ENCODE peak calls at places on chromosomes 5 and 9, in six cellular contexts. R is H1, V is IMR-90, L is mesenchymal stem cell, O is neuronal stem cell, B is trophoblast cell. S is an unnamed sample.
A peak's percentile ranks its signal among the peaks of the same experiment; 100 is the strongest.

GRCh38 chr5:181173420-181174342 is 26.3 kb downstream of the OR2V2 start:
- DNase-seq in R (peak; percentile 94), V (peak; percentile 79), L (peak; percentile 52), O (no peak), B (peak; percentile 50), S (peak; percentile 100)

GRCh38 chr5:172630961-172631360 is 10.1 kb upstream of the NEURL1B start:
- DNase-seq in R (no peak), V (no peak), L (no peak), O (no peak), B (no peak), S (no peak)

GRCh38 chr5:94153736-94154450 is 412.5 kb upstream of the POU5F2 start:
- DNase-seq in R (no peak), V (peak; percentile 18), L (no peak), O (no peak), B (no peak), S (no peak)

GRCh38 chr9:108691614-108692013 is 164.2 kb downstream of the ACTL7B start:
- DNase-seq in R (no peak), V (no peak), L (no peak), O (no peak), B (peak; percentile 70), S (no peak)

GRCh38 chr9:20495133-20495532 is 127.2 kb downstream of the MLLT3 start:
- DNase-seq in R (no peak), V (no peak), L (no peak), O (no peak), B (no peak), S (peak; percentile 77)

GRCh38 chr5:173825215-173825865 is 62.8 kb upstream of the CPEB4 start:
- DNase-seq in R (no peak), V (no peak), L (peak; percentile 59), O (no peak), B (peak; percentile 89), S (peak; percentile 54)

GRCh38 chr5:108810717-108811116 is 63.0 kb downstream of the FER start:
- DNase-seq in R (no peak), V (no peak), L (no peak), O (no peak), B (peak; percentile 53), S (no peak)

GRCh38 chr9:134252084-134252830 is 74.0 kb upstream of the RXRA start:
- DNase-seq in R (no peak), V (no peak), L (no peak), O (no peak), B (no peak), S (no peak)

GRCh38 chr9:86176468-86176867 is 77.1 kb upstream of the GOLM1 start:
- DNase-seq in R (no peak), V (no peak), L (no peak), O (no peak), B (no peak), S (no peak)

GRCh38 chr5:11904270-11904906 is at the start of gene CTNND2:
- DNase-seq in R (peak; percentile 62), V (no peak), L (peak; percentile 36), O (peak; percentile 82), B (peak; percentile 83), S (peak; percentile 92)

GRCh38 chr9:79020266-79020665 is 551.5 kb upstream of the TLE4 start:
- DNase-seq in R (no peak), V (no peak), L (no peak), O (no peak), B (no peak), S (no peak)

GRCh38 chr5:91419571-91420537 is 36.7 kb upstream of the ARRDC3 start:
- DNase-seq in R (no peak), V (peak; percentile 55), L (peak; percentile 62), O (peak; percentile 63), B (peak; percentile 93), S (peak; percentile 58)

GRCh38 chr9:21506910-21507795 is 25.0 kb upstream of the IFNE start:
- DNase-seq in R (no peak), V (peak; percentile 91), L (peak; percentile 51), O (no peak), B (peak; percentile 96), S (peak; percentile 26)

GRCh38 chr9:16275795-16276624 is 594.5 kb downstream of the BNC2 start:
- DNase-seq in R (no peak), V (no peak), L (no peak), O (no peak), B (no peak), S (no peak)

GRCh38 chr5:180463916-180464602 is 30.1 kb upstream of the CNOT6 start:
- DNase-seq in R (no peak), V (no peak), L (no peak), O (no peak), B (no peak), S (no peak)

GRCh38 chr5:54630738-54631369 is 113.3 kb downstream of the SNX18 start:
- DNase-seq in R (no peak), V (peak; percentile 18), L (no peak), O (no peak), B (no peak), S (no peak)

GRCh38 chr5:91219141-91219802 is 163.8 kb downstream of the ARRDC3 start:
- DNase-seq in R (no peak), V (peak; percentile 85), L (peak; percentile 91), O (no peak), B (peak; percentile 90), S (no peak)

GRCh38 chr9:26955222-26955903 is 849 bp upstream of the IFT74 start:
- DNase-seq in R (no peak), V (no peak), L (peak; percentile 26), O (no peak), B (no peak), S (peak; percentile 31)

GRCh38 chr9:26950521-26950920 is 3.5 kb upstream of the PLAA start:
- DNase-seq in R (no peak), V (no peak), L (no peak), O (no peak), B (no peak), S (no peak)

GRCh38 chr9:26951794-26952193 is 4.4 kb upstream of the IFT74 start:
- DNase-seq in R (no peak), V (no peak), L (no peak), O (no peak), B (no peak), S (no peak)

GRCh38 chr9:26954050-26954508 is 2.1 kb upstream of the IFT74 start:
- DNase-seq in R (no peak), V (peak; percentile 23), L (peak; percentile 30), O (no peak), B (no peak), S (no peak)

DNA sequence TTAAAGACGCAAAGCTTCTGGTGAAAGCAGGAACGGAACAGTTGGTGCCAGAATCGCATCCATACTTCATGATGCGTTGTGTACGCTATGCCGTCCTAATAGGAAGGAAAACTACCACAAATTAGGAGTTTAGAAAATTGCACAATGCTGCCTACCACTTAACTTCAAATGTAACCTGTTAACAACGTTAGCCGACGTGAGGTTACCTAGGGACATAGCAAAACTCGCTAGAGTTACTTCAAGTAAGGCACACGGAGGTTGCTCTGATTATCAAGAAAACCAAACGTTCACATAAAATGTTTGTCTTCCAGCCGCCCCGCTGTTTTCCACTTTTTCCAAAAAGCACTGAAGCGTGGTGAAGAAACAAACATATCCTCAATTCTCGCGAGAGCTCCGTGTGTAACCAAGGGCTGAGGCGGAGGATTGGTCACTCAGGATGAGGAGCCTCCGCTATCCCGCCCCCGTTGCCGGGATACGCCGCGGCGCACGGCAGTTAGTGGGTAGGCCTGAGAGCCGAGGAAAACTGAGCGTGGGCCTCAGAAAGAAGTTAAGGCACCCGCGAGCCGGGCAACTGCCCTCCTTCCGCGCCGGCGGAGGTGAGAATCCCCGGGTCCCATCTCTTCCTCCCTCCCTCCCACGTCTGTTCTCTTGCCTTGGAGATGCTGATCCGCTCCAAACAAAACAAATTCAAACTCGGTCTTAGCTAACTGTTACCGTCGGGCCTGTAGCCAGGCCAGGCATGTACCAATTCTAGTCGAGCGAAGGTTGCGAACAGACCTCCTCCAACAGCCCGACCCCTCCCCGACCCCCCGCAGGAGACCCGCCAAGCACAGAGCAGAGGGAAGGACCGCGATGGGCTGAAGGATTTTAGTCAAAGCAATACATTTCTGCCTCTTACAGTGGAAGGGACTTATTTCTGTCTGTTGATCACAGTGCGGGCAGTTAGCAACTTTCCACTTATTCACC is at the start of gene IFT74:
- DNase-seq in R (peak; percentile 59), V (peak; percentile 98), L (peak; percentile 99), O (peak; percentile 94), B (peak; percentile 100), S (peak; percentile 99)
- H2BK5ac ChIP-seq in R (peak within 1 kb of the TSS; percentile 81), V (peak within 1 kb of the TSS; percentile 91), L (peak within 1 kb of the TSS; percentile 34), O (no peak within 1 kb of the TSS), B (peak within 1 kb of the TSS; percentile 26), S (no peak within 1 kb of the TSS)

DNA sequence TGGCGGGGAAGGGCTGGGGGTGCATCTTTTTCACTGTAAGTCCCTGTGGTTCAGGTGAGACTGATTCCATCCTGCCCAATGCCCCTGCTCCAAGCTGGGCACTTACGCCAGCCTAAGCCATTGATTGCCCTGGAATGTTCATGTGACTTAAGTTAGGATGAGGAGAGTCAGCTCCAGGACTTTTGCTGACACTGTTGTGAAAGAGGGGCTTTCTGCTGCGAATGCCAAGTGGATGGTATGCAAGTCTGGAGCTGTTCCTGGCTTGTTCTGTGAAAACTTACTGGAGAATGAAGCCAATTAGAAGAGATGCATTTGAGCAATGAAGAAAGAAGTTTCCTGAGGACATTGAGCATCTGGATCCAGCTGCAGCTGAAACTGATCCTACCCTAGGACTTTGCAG is 61.2 kb upstream of the ZFR start:
- DNase-seq in R (no peak), V (peak; percentile 63), L (peak; percentile 57), O (no peak), B (no peak), S (no peak)
- H3K4me3 ChIP-seq in R (no peak overlapping the region), V (no peak overlapping the region), L (no peak overlapping the region), O (no peak overlapping the region), B (no peak overlapping the region), S (no peak overlapping the region)

DNA sequence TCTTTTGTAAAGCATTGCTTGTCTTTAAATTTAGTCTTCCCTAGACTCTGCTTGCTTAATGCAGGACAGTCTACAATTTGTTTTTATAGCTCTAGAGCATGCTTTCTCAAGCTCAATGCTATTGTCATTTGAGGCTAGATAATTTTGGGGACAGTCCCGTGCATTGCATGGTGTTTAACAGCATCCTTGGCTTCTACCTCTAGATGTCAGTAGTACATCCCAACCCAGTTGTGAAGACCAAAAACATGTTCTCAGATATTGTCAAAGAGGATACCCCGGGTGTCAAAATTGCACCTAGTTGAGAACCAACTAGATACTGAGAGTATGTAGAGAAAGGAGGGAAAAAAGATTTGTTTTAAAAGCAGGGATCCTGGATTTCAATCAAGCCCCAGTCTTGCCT is 277.5 kb downstream of the CEMIP2 start:
- DNase-seq in R (no peak), V (no peak), L (no peak), O (no peak), B (peak; percentile 32), S (peak; percentile 48)
- H3K27me3 ChIP-seq in R (no peaks in the 10 kb centered on the region), V (no peaks in the 10 kb centered on the region), L (no peaks in the 10 kb centered on the region), O (no peaks in the 10 kb centered on the region), B (no peaks in the 10 kb centered on the region), S (no peaks in the 10 kb centered on the region)

DNA sequence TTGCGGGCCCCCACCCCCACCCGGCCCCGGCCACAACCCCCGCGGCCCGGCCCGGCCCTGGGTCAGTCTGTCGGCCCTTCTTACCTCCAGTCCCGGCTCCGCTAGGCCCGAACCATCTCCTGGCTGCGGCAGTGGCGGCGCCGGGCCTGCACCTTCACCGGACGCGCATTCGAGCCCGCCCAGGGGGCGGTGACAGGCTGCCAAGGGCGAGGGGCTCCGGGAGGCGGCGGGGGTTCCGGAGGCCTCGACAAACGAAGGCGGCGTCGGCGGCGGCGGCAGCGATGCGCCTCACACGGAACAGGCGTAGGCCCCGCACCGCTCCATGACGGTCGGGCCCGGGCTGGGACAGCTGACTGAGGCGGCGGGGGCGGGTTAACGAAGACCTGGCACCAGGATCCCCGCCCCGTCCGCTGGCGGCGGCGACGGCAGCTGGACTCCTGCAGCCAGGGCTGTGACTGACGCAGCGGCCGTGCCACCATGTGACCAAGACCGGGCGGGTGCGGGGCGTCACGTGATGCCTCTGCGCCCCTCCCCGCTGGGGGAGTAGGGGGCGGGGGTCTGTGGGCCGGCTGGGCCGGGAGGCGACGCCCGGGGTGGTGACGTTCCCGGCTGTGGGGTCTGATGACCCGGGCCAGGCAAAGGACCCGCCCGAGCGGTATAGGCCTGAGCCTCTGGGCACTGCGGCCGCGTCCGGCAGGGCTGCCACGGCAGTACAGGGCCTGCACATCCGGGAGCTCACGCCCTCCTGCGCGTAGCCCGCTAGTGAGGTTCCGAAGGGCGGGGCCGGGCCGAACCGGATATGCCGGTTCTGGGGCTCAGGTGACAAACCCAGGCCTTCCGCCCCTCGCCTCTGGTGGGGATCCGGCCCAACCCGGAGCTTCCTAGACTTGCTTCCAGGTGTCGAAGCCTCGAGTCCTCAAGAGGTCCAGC is at the start of gene AFF4:
- DNase-seq in R (peak; percentile 88), V (peak; percentile 95), L (peak; percentile 97), O (peak; percentile 94), B (peak; percentile 97), S (peak; percentile 98)
- H2BK5ac ChIP-seq in R (peak within 1 kb of the TSS; percentile 92), V (peak within 1 kb of the TSS; percentile 99), L (peak within 1 kb of the TSS; percentile 98), O (peak within 1 kb of the TSS; percentile 96), B (peak within 1 kb of the TSS; percentile 65), S (peak within 1 kb of the TSS; percentile 95)

S was measured in mesendoderm.